ENCODE peak calls at places on chromosomes 1 and 21, in ten cellular contexts. U is Daoy; I is GM23248; H is NCI-H2081; C is neuronal stem cell; O is renal cortical epithelial cell; N is spleen; B is substantia nigra; P is stimulated activated naive CD8-positive, alpha-beta T cell treated with anti-CD3 and anti-CD28 coated beads, Interleukin-15, Interleukin-2, amounts not matched to agents 100 U/mL and 50 U/mL, for 24 hours; Q is pancreas. Z is an unnamed sample.

GRCh38 chr1:236465231-236465958 is 58.4 kb upstream of the LGALS8 start:
- DNase-seq in U (no peak), I (no peak), H (no peak), C (no peak), O (no peak), N (no peak), B (no peak), P (no peak), Q (no peak), Z (no peak)

GRCh38 chr21:44615881-44616590 is 4.2 kb downstream of the KRTAP10-8 start:
- DNase-seq in U (no peak), I (no peak), H (no peak), C (no peak), O (no peak), N (peak), B (no peak), P (no peak), Q (no peak), Z (no peak)

GRCh38 chr21:15521644-15522001 is 208.2 kb upstream of the USP25 start:
- DNase-seq in U (no peak), I (no peak), H (no peak), C (no peak), O (no peak), N (no peak), B (no peak), P (no peak), Q (no peak), Z (no peak)

GRCh38 chr21:46255758-46256337 is 27.3 kb upstream of the LSS start:
- DNase-seq in U (no peak), I (no peak), H (no peak), C (no peak), O (no peak), N (no peak), B (no peak), P (no peak), Q (no peak), Z (no peak)

GRCh38 chr1:63922848-63923247 is 149.0 kb downstream of the ROR1 start:
- DNase-seq in U (no peak), I (no peak), H (no peak), C (no peak), O (no peak), N (no peak), B (no peak), P (no peak), Q (no peak), Z (no peak)

GRCh38 chr1:4005431-4005830 is 105.4 kb upstream of the C1orf174 start:
- DNase-seq in U (no peak), I (no peak), H (no peak), C (no peak), O (no peak), N (no peak), B (no peak), P (no peak), Q (no peak), Z (no peak)

GRCh38 chr1:85264150-85264549 is 4.7 kb upstream of the C1orf52 start:
- DNase-seq in U (no peak), I (peak), H (no peak), C (no peak), O (peak), N (no peak), B (no peak), P (no peak), Q (no peak), Z (no peak)

GRCh38 chr1:29466258-29466657 is 229.9 kb downstream of the PTPRU start:
- DNase-seq in U (no peak), I (no peak), H (no peak), C (no peak), O (no peak), N (peak), B (no peak), P (no peak), Q (no peak), Z (no peak)

GRCh38 chr1:59605184-59605583 is 209.6 kb upstream of the HOOK1 start:
- DNase-seq in U (no peak), I (no peak), H (no peak), C (no peak), O (no peak), N (no peak), B (no peak), P (no peak), Q (no peak), Z (no peak)

GRCh38 chr21:36624105-36624504 is 74.8 kb upstream of the SIM2 start:
- DNase-seq in U (no peak), I (no peak), H (no peak), C (no peak), O (no peak), N (no peak), B (no peak), P (no peak), Q (no peak), Z (no peak)

GRCh38 chr21:34498623-34499022 is 13.4 kb downstream of the KCNE1 start:
- DNase-seq in U (no peak), I (no peak), H (no peak), C (no peak), O (no peak), N (no peak), B (no peak), P (no peak), Q (no peak), Z (no peak)